ENCODE peak calls at places on chromosomes 13 and 19, in six cellular contexts. M is SK-N-SH, G is psoas muscle, E is tibial nerve, T is testis, C is small intestine. I is an unnamed sample.
A peak's percentile ranks its signal among the peaks of the same experiment; 100 is the strongest.

GRCh38 chr13:97057196-97057595 is 62.9 kb upstream of the OXGR1 start:
- DNase-seq in M (no peak), G (no peak), E (no peak), T (no peak), C (no peak), I (no peak)

GRCh38 chr13:89169951-89170350 is 1498.8 kb downstream of the SLITRK5 start:
- DNase-seq in M (no peak), G (no peak), E (no peak), T (no peak), C (no peak), I (no peak)

GRCh38 chr19:56113071-56113632 is 7.9 kb downstream of the ZNF787 start:
- DNase-seq in M (no peak), G (no peak), E (no peak), T (no peak), C (no peak), I (no peak)

GRCh38 chr19:45973564-45974338 is at the start of gene NOVA2:
- DNase-seq in M (peak; percentile 100), G (peak; percentile 81), E (peak; percentile 43), T (peak; percentile 85), C (no peak), I (peak; percentile 56)

GRCh38 chr13:51083706-51084105 is 27.4 kb downstream of the C13orf42 start:
- DNase-seq in M (no peak), G (no peak), E (no peak), T (no peak), C (no peak), I (no peak)

GRCh38 chr13:38262211-38262610 is 87.4 kb upstream of the UFM1 start:
- DNase-seq in M (no peak), G (no peak), E (no peak), T (no peak), C (no peak), I (peak; percentile 47)

GRCh38 chr13:64817721-64818120 is 2412.4 kb downstream of the PCDH9 start:
- DNase-seq in M (no peak), G (no peak), E (no peak), T (no peak), C (no peak), I (peak; percentile 14)

GRCh38 chr19:4542896-4543351 is 3.1 kb upstream of the LRG1 start:
- DNase-seq in M (no peak), G (no peak), E (no peak), T (no peak), C (no peak), I (no peak)

GRCh38 chr13:45718063-45718462 is 15.9 kb downstream of the CBY2 start:
- DNase-seq in M (peak; percentile 48), G (no peak), E (no peak), T (no peak), C (no peak), I (peak; percentile 1)

GRCh38 chr19:39138221-39139211 is 12.9 kb downstream of the PAK4 start:
- DNase-seq in M (peak; percentile 29), G (no peak), E (no peak), T (no peak), C (no peak), I (no peak)
- H3K4me3 ChIP-seq in M (no peak overlapping the region), G (no peak overlapping the region), E (no peak overlapping the region), T (no peak overlapping the region), C (no peak overlapping the region), I (no peak overlapping the region)

GRCh38 chr13:44012910-44013309 is 133.2 kb downstream of the LACC1 start:
- DNase-seq in M (no peak), G (no peak), E (no peak), T (no peak), C (no peak), I (no peak)
- H3K27ac ChIP-seq in M (peak overlapping the region; percentile 69), G (peak overlapping the region; percentile 42), E (peak overlapping the region; percentile 52), T (peak overlapping the region; percentile 47), C (no peak overlapping the region), I (no peak overlapping the region)

GRCh38 chr19:6947745-6948144 is 60.4 kb downstream of the ADGRE1 start:
- DNase-seq in M (no peak), G (no peak), E (no peak), T (no peak), C (no peak), I (peak; percentile 12)
- H3K27me3 ChIP-seq in M (no peaks in the 10 kb centered on the region), G (no peaks in the 10 kb centered on the region), E (no peaks in the 10 kb centered on the region), T (no peaks in the 10 kb centered on the region), C (no peaks in the 10 kb centered on the region), I (no peaks in the 10 kb centered on the region)

GRCh38 chr13:23161176-23161825 is 19.5 kb upstream of the SGCG start:
- DNase-seq in M (no peak), G (no peak), E (no peak), T (no peak), C (no peak), I (no peak)

GRCh38 chr13:23159587-23160240 is 21.1 kb upstream of the SGCG start:
- DNase-seq in M (peak; percentile 30), G (no peak), E (no peak), T (no peak), C (no peak), I (no peak)

GRCh38 chr13:23159205-23159586 is 21.6 kb upstream of the SGCG start:
- DNase-seq in M (peak; percentile 54), G (peak; percentile 65), E (peak; percentile 49), T (peak; percentile 66), C (peak; percentile 9), I (peak; percentile 39)

GRCh38 chr13:23160241-23161175 is 20.3 kb upstream of the SGCG start:
- DNase-seq in M (no peak), G (no peak), E (no peak), T (no peak), C (no peak), I (no peak)
- H3K4me3 ChIP-seq in M (no peak overlapping the region), G (peak overlapping the region; percentile 68), E (peak overlapping the region; percentile 50), T (peak overlapping the region; percentile 48), C (no peak overlapping the region), I (peak overlapping the region; percentile 47)

GRCh38 chr19:38639679-38640078 is 7.8 kb upstream of the ACTN4 start:
- DNase-seq in M (no peak), G (no peak), E (no peak), T (no peak), C (no peak), I (no peak)
- H3K27ac ChIP-seq in M (no peak overlapping the region), G (peak overlapping the region; percentile 36), E (no peak overlapping the region), T (no peak overlapping the region), C (peak overlapping the region; percentile 57), I (no peak overlapping the region)

GRCh38 chr13:57636811-57637210 is 5.3 kb downstream of the PCDH17 start:
- DNase-seq in M (no peak), G (no peak), E (no peak), T (no peak), C (no peak), I (no peak)

GRCh38 chr13:57635541-57635940 is 4.0 kb downstream of the PCDH17 start:
- DNase-seq in M (no peak), G (no peak), E (no peak), T (no peak), C (no peak), I (no peak)

GRCh38 chr13:57638147-57638890 is 6.8 kb downstream of the PCDH17 start:
- DNase-seq in M (no peak), G (no peak), E (no peak), T (no peak), C (no peak), I (no peak)

GRCh38 chr13:57634829-57635165 is 3.3 kb downstream of the PCDH17 start:
- DNase-seq in M (peak; percentile 43), G (peak; percentile 47), E (no peak), T (peak; percentile 23), C (no peak), I (no peak)

DNA sequence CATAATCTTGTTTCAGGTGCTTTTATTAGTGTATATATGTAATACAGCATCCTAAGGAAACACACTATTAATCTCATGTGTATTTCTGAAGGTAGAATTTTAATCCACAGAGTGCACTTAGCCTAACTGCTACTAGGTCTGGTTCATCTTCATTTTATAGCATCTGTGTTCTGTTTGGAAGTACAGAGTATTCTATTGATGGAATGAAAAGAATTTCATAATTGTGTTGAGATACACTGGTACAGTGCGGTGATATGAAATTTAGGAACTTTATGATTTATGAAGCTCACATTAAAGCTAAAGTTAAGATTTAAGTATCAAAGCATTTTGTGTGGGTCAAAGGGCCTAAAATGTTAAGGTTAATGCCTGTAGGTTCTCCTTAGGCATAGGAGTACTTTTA is 6.0 kb downstream of the PCDH17 start:
- DNase-seq in M (no peak), G (no peak), E (no peak), T (no peak), C (no peak), I (no peak)
- H3K27me3 ChIP-seq in M (peaks cover 26% of the 10 kb centered on the region), G (peaks cover 23% of the 10 kb centered on the region), E (no peaks in the 10 kb centered on the region), T (no peaks in the 10 kb centered on the region), C (peaks cover 8% of the 10 kb centered on the region), I (peaks cover 20% of the 10 kb centered on the region)

GRCh38 chr13:102231486-102231885 is 170.4 kb downstream of the FGF14 start:
- DNase-seq in M (no peak), G (no peak), E (no peak), T (no peak), C (no peak), I (no peak)
- H3K4me3 ChIP-seq in M (no peak overlapping the region), G (no peak overlapping the region), E (no peak overlapping the region), T (no peak overlapping the region), C (no peak overlapping the region), I (no peak overlapping the region)

I was measured in brain microvascular endothelial cell.